ENCODE peak calls at places on chromosomes 5 and 9, in six cellular contexts. M, Q, V, I, Z and N are unnamed samples.

GRCh38 chr9:129284607-129285291 is 106.7 kb upstream of the IER5L start:
- DNase-seq in Z (no peak), Q (peak; percentile 32), V (no peak), M (no peak), I (no peak), N (peak; percentile 49)

GRCh38 chr5:916441-917293 is 24.0 kb downstream of the TRIP13 start:
- DNase-seq in V (no peak), I (no peak), Z (no peak), M (no peak), Q (no peak), N (peak; percentile 54)

GRCh38 chr5:120545951-120546350 is 81.9 kb downstream of the PRR16 start:
- DNase-seq in V (no peak), Z (no peak), I (no peak), M (no peak), Q (no peak), N (no peak)

GRCh38 chr9:107312651-107313050 is 29.6 kb downstream of the RAD23B start:
- DNase-seq in Z (peak; percentile 39), M (no peak), Q (no peak), I (no peak), V (no peak), N (no peak)

GRCh38 chr9:130940693-130941576 is 1.9 kb upstream of the FIBCD1 start:
- DNase-seq in Z (peak; percentile 96), M (peak; percentile 60), V (peak; percentile 47), I (peak; percentile 84), Q (peak; percentile 78), N (peak; percentile 96)

GRCh38 chr5:33300209-33300742 is 140.5 kb upstream of the TARS1 start:
- DNase-seq in V (no peak), Q (no peak), I (no peak), Z (no peak), M (no peak), N (no peak)

GRCh38 chr9:124469011-124469832 is 19.0 kb downstream of the ADGRD2 start:
- DNase-seq in Z (no peak), M (no peak), I (no peak), Q (peak; percentile 34), V (no peak), N (no peak)

GRCh38 chr9:125649315-125649714 is 57.7 kb downstream of the MAPKAP1 start:
- DNase-seq in V (no peak), I (no peak), Q (peak; percentile 56), Z (no peak), M (peak; percentile 39), N (no peak)

GRCh38 chr9:3842839-3843238 is 317.0 kb upstream of the RFX3 start:
- DNase-seq in Z (no peak), M (no peak), I (no peak), Q (no peak), V (no peak), N (no peak)

GRCh38 chr5:80195837-80196400 is 59.9 kb downstream of the SERINC5 start:
- DNase-seq in I (no peak), Q (no peak), V (no peak), Z (no peak), M (no peak), N (no peak)

GRCh38 chr9:100170556-100170955 is 71.5 kb downstream of the INVS start:
- DNase-seq in Z (no peak), M (no peak), Q (no peak), V (no peak), I (no peak), N (no peak)

GRCh38 chr5:57034517-57034916 is 82.6 kb upstream of the MIER3 start:
- DNase-seq in I (no peak), Q (no peak), M (no peak), V (no peak), Z (no peak), N (no peak)

GRCh38 chr9:98994226-98995058 is 50.7 kb downstream of the COL15A1 start:
- DNase-seq in Q (no peak), I (no peak), Z (no peak), M (no peak), V (no peak), N (no peak)
- H3K4me1 ChIP-seq in Q (peaks cover 11% of the 10 kb centered on the region), I (no peaks in the 10 kb centered on the region), Z (no peaks in the 10 kb centered on the region), M (peaks cover 31% of the 10 kb centered on the region), V (no peaks in the 10 kb centered on the region), N (no peaks in the 10 kb centered on the region)

GRCh38 chr9:101737705-101738565 is 512 bp downstream of the GRIN3A start:
- DNase-seq in Z (peak; percentile 67), I (no peak), V (no peak), Q (peak; percentile 48), M (no peak), N (peak; percentile 9)
- H3K4me3 ChIP-seq in Z (peak overlapping the region; percentile 70), I (peak overlapping the region; percentile 20), V (peak overlapping the region; percentile 31), Q (peak overlapping the region; percentile 59), M (peak overlapping the region; percentile 57), N (peak overlapping the region; percentile 36)

GRCh38 chr5:175214152-175214551 is 229.8 kb downstream of the DRD1 start:
- DNase-seq in M (no peak), I (peak; percentile 20), V (no peak), Q (no peak), Z (no peak), N (no peak)
- H3K27me3 ChIP-seq in M (no peaks in the 10 kb centered on the region), I (no peaks in the 10 kb centered on the region), V (peaks cover 11% of the 10 kb centered on the region), Q (no peaks in the 10 kb centered on the region), Z (no peaks in the 10 kb centered on the region), N (no peaks in the 10 kb centered on the region)

GRCh38 chr9:95769909-95770433 is 105.5 kb upstream of the ERCC6L2 start:
- DNase-seq in V (no peak), Q (no peak), I (no peak), M (no peak), Z (no peak), N (no peak)
- H3K4me1 ChIP-seq in V (peaks cover 57% of the 10 kb centered on the region), Q (no peaks in the 10 kb centered on the region), I (peaks cover 14% of the 10 kb centered on the region), M (peaks cover 3% of the 10 kb centered on the region), Z (peaks cover 66% of the 10 kb centered on the region), N (no peaks in the 10 kb centered on the region)

GRCh38 chr9:101397746-101398334 is 578 bp downstream of the MRPL50 start:
- DNase-seq in M (no peak), Z (no peak), V (peak; percentile 32), Q (no peak), I (peak; percentile 5), N (no peak)
- H3K4me3 ChIP-seq in M (peak overlapping the region; percentile 75), Z (peak overlapping the region; percentile 78), V (peak overlapping the region; percentile 76), Q (peak overlapping the region; percentile 81), I (peak overlapping the region; percentile 73), N (peak overlapping the region; percentile 33)